ENCODE peak calls at places on chromosomes 5 and 9, in five cellular contexts. Z is cardiac muscle cell, F is stomach, Q is aorta, R is neuronal stem cell. W is an unnamed sample.

GRCh38 chr9:107280543-107280942 is 2.5 kb upstream of the RAD23B start:
- DNase-seq in R (no peak), Q (no peak), F (no peak), Z (no peak), W (no peak)

GRCh38 chr9:4362281-4362680 is 62.4 kb upstream of the GLIS3 start:
- DNase-seq in Z (no peak), R (no peak), F (no peak), Q (no peak), W (no peak)

GRCh38 chr9:100714372-100715099 is 136.7 kb downstream of the CAVIN4 start:
- DNase-seq in R (peak), F (peak), Q (no peak), Z (peak), W (no peak)

GRCh38 chr5:113266227-113266912 is 168.4 kb downstream of the TSSK1B start:
- DNase-seq in Z (no peak), F (no peak), Q (no peak), R (no peak), W (no peak)

GRCh38 chr5:73678322-73678740 is 52.3 kb downstream of the ARHGEF28 start:
- DNase-seq in R (no peak), Q (no peak), F (peak), Z (no peak), W (no peak)

GRCh38 chr5:170643591-170643990 is 139.8 kb downstream of the KCNIP1 start:
- DNase-seq in Z (no peak), F (no peak), Q (no peak), R (no peak), W (no peak)

GRCh38 chr9:105359899-105360298 is 87.9 kb upstream of the FSD1L start:
- DNase-seq in Z (no peak), F (no peak), R (no peak), Q (no peak), W (no peak)

GRCh38 chr5:45696206-45696836 is at the start of gene HCN1:
- DNase-seq in Z (peak), R (peak), Q (peak), F (peak), W (peak)

GRCh38 chr5:59164041-59164830 is 581.4 kb downstream of the RAB3C start:
- DNase-seq in R (no peak), F (no peak), Z (no peak), Q (no peak), W (no peak)

GRCh38 chr5:39015743-39016586 is 58.2 kb downstream of the RICTOR start:
- DNase-seq in Z (peak), R (no peak), F (no peak), Q (no peak), W (no peak)

GRCh38 chr5:96716007-96716406 is 53.8 kb downstream of the CAST start:
- DNase-seq in Z (no peak), Q (no peak), F (no peak), R (no peak), W (no peak)

GRCh38 chr5:15447209-15447608 is 52.8 kb upstream of the FBXL7 start:
- DNase-seq in Q (no peak), R (no peak), F (no peak), Z (no peak), W (no peak)

GRCh38 chr9:134502261-134503211 is 139.1 kb upstream of the COL5A1 start:
- DNase-seq in R (no peak), Z (peak), Q (peak), F (peak), W (no peak)

GRCh38 chr9:92463989-92464388 is 18.3 kb downstream of the ASPN start:
- DNase-seq in Q (no peak), R (no peak), Z (no peak), F (no peak), W (no peak)

GRCh38 chr5:81350507-81350906 is 43.4 kb downstream of the ACOT12 start:
- DNase-seq in F (no peak), R (no peak), Q (no peak), Z (no peak), W (no peak)

GRCh38 chr9:121700165-121700830 is 48.9 kb downstream of the DAB2IP start:
- DNase-seq in R (peak), Z (peak), F (peak), Q (peak), W (peak)

GRCh38 chr5:151474799-151475198 is 27.4 kb downstream of the SLC36A1 start:
- DNase-seq in Q (no peak), R (no peak), Z (no peak), F (no peak), W (no peak)
- H3K27ac ChIP-seq in Q (no peak), R (no peak), Z (no peak), F (no peak), W (no peak)

GRCh38 chr5:65863747-65864146 is 62.6 kb upstream of the ERBIN start:
- DNase-seq in F (no peak), Q (no peak), Z (no peak), R (no peak), W (no peak)

GRCh38 chr5:65867509-65868195 is 58.7 kb upstream of the ERBIN start:
- DNase-seq in R (no peak), Z (no peak), Q (no peak), F (no peak), W (no peak)

GRCh38 chr5:65868509-65868908 is 57.9 kb upstream of the ERBIN start:
- DNase-seq in R (no peak), F (no peak), Q (no peak), Z (no peak), W (no peak)

GRCh38 chr5:65871182-65871581 is 55.2 kb upstream of the ERBIN start:
- DNase-seq in R (no peak), Z (no peak), Q (no peak), F (no peak), W (no peak)

DNA sequence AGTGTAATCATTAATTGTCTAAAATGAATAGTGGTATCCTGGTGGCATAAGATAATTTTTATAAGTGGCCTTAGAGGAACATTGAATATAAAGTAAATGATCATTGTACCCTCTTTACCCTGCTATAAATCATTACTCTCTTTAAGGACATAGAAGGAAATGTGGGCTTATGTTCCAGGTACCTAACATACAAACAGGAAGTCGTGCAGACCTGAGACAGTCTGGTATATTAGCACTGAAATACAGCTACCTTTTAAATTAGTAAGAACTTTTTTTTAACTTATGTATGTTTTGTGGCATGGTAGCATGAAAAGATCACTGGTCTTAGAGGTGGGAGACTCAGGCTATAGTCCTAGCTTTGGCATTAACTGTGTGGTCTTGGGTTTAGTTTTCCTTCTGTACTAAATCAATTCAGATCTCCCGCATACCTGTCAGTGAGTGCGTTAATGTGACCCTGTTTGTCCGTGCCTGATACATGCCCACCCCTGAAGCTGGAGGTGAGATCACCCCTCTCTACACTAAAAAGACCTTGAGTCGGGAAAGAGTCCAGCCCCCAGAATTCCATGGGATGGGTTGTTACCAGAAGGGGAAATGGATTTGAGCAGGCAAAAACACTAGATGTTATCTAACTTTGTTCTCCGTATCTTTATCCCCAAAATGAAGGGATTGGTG is 59.4 kb upstream of the ERBIN start:
- DNase-seq in F (no peak), R (no peak), Z (no peak), Q (no peak), W (no peak)
- H3K27ac ChIP-seq in F (no peak), R (no peak), Z (no peak), Q (no peak), W (no peak)

DNA sequence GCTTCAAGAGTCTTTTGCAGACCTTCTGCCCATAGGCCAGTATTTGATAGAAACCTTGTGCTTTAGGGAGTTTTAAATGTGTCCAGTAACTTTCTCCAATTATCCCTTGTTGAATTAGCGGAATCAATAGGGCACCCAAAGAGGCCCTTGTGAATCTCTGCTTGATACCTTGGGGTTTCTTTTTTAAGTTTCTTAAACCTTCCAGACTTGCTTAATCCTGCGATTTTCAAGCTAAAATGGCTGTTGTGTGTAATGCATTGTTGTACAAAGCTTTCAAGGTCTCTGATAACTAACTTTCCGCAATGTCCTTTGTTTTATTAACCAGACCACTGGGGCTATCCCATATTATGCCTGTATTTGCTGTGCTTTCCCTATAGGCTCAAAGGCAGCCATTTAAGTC is 577.4 kb upstream of the RORB start:
- DNase-seq in Z (no peak), R (peak), F (no peak), Q (no peak), W (no peak)
- H3K27ac ChIP-seq in Z (no peak), R (peak), F (no peak), Q (no peak), W (no peak)

GRCh38 chr9:33620738-33621439 is 96.8 kb downstream of the ANKRD18B start:
- DNase-seq in F (no peak), R (no peak), Q (no peak), Z (peak), W (no peak)
- H3K27ac ChIP-seq in F (no peak), R (no peak), Q (no peak), Z (no peak), W (no peak)

GRCh38 chr5:40945111-40945510 is 35.8 kb downstream of the C7 start:
- DNase-seq in Q (no peak), F (no peak), R (no peak), Z (no peak), W (no peak)
- H3K27ac ChIP-seq in Q (no peak), F (no peak), R (no peak), Z (no peak), W (no peak)

GRCh38 chr9:130023147-130023787 is 19.7 kb downstream of the FNBP1 start:
- DNase-seq in R (no peak), Z (no peak), F (no peak), Q (no peak), W (no peak)

GRCh38 chr9:130020618-130021017 is 22.4 kb downstream of the FNBP1 start:
- DNase-seq in F (no peak), Q (no peak), R (no peak), Z (no peak), W (no peak)

GRCh38 chr9:130022566-130023146 is 20.3 kb downstream of the FNBP1 start:
- DNase-seq in Q (no peak), F (no peak), Z (no peak), R (no peak), W (no peak)

GRCh38 chr9:130018260-130018659 is 24.7 kb downstream of the FNBP1 start:
- DNase-seq in Z (no peak), R (no peak), F (no peak), Q (no peak), W (no peak)

DNA sequence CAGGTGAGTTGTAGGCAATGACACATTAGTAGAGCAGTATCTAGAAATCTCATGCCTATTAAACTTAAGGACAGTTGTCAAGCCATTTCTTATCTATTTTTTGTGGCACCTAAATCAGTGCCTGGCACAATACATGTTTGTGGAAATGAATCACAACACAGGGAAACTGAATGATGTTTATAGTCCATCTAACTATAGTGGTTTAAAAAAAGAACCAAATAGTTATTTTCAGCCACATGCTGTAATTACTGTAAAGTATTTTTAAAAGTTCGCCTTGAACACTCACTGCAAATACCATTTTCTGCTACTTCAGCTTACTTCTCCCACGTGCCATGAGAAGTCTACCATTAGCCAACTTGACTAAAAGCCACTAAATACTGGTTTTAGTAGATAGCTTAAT is 21.9 kb downstream of the FNBP1 start:
- DNase-seq in Z (no peak), Q (no peak), R (no peak), F (no peak), W (no peak)
- H3K27ac ChIP-seq in Z (no peak), Q (no peak), R (no peak), F (peak), W (no peak)